ENCODE peak calls at places on chromosomes 11 and 22, in four cellular contexts. One of them, this sample, is unnamed.

GRCh38 chr11:1562469-1563148 is 9.5 kb downstream of the DUSP8 start:
- DNase-seq in endothelial cell of umbilical vein: no peak
- DNase-seq in fibroblast of lung: no peak
- DNase-seq in hepatocyte: no peak
- DNase-seq in this sample: no peak

GRCh38 chr22:39244073-39244495 is 698 bp downstream of the PDGFB start:
- DNase-seq in endothelial cell of umbilical vein: no peak
- DNase-seq in fibroblast of lung: no peak
- DNase-seq in hepatocyte: no peak
- DNase-seq in this sample: no peak

GRCh38 chr11:59551651-59552521 is 40.5 kb downstream of the OR4D9 start:
- DNase-seq in endothelial cell of umbilical vein: peak; percentile 78
- DNase-seq in fibroblast of lung: peak; percentile 94
- DNase-seq in hepatocyte: peak; percentile 84
- DNase-seq in this sample: peak; percentile 66

GRCh38 chr22:17773606-17774205 is 563 bp downstream of the BID start:
- DNase-seq in endothelial cell of umbilical vein: peak; percentile 34
- DNase-seq in fibroblast of lung: no peak
- DNase-seq in hepatocyte: peak; percentile 70
- DNase-seq in this sample: no peak

GRCh38 chr11:1938343-1939005 is 8.7 kb upstream of the MRPL23 start:
- DNase-seq in endothelial cell of umbilical vein: no peak
- DNase-seq in fibroblast of lung: no peak
- DNase-seq in hepatocyte: no peak
- DNase-seq in this sample: no peak

GRCh38 chr11:12461516-12461915 is 84.1 kb downstream of the PARVA start:
- DNase-seq in endothelial cell of umbilical vein: no peak
- DNase-seq in fibroblast of lung: peak; percentile 25
- DNase-seq in hepatocyte: peak; percentile 13
- DNase-seq in this sample: no peak

GRCh38 chr11:117565709-117566108 is 231.3 kb downstream of the DSCAML1 start:
- DNase-seq in endothelial cell of umbilical vein: no peak
- DNase-seq in fibroblast of lung: no peak
- DNase-seq in hepatocyte: no peak
- DNase-seq in this sample: no peak

GRCh38 chr11:70281114-70281729 is 10.7 kb downstream of the PPFIA1 start:
- DNase-seq in endothelial cell of umbilical vein: peak; percentile 67
- DNase-seq in fibroblast of lung: peak; percentile 71
- DNase-seq in hepatocyte: no peak
- DNase-seq in this sample: peak; percentile 63

GRCh38 chr11:116736763-116737162 is 36.0 kb downstream of the BUD13 start:
- DNase-seq in endothelial cell of umbilical vein: no peak
- DNase-seq in fibroblast of lung: no peak
- DNase-seq in hepatocyte: no peak
- DNase-seq in this sample: no peak

GRCh38 chr11:14904745-14905103 is 12.7 kb upstream of the CYP2R1 start:
- DNase-seq in endothelial cell of umbilical vein: peak; percentile 43
- DNase-seq in fibroblast of lung: peak; percentile 75
- DNase-seq in hepatocyte: peak; percentile 68
- DNase-seq in this sample: peak; percentile 26

GRCh38 chr11:113167599-113167998 is 146.8 kb upstream of the TTC12 start:
- DNase-seq in endothelial cell of umbilical vein: no peak
- DNase-seq in fibroblast of lung: no peak
- DNase-seq in hepatocyte: no peak
- DNase-seq in this sample: no peak

GRCh38 chr11:61488651-61489291 is 19.8 kb upstream of the LRRC10B start:
- DNase-seq in endothelial cell of umbilical vein: no peak
- DNase-seq in fibroblast of lung: peak; percentile 45
- DNase-seq in hepatocyte: peak; percentile 77
- DNase-seq in this sample: no peak

GRCh38 chr22:44697423-44698179 is 4.4 kb upstream of the PRR5 start:
- DNase-seq in endothelial cell of umbilical vein: peak; percentile 50
- DNase-seq in fibroblast of lung: peak; percentile 63
- DNase-seq in hepatocyte: peak; percentile 88
- DNase-seq in this sample: peak; percentile 32

GRCh38 chr22:36383110-36383581 is 4.6 kb downstream of the MYH9 start:
- DNase-seq in endothelial cell of umbilical vein: peak; percentile 47
- DNase-seq in fibroblast of lung: peak; percentile 77
- DNase-seq in hepatocyte: no peak
- DNase-seq in this sample: peak; percentile 98

GRCh38 chr22:21951931-21952465 is 650 bp downstream of the PPM1F start:
- DNase-seq in endothelial cell of umbilical vein: peak; percentile 51
- DNase-seq in fibroblast of lung: peak; percentile 36
- DNase-seq in hepatocyte: peak; percentile 68
- DNase-seq in this sample: peak; percentile 42

GRCh38 chr11:75338516-75339218 is 12.8 kb downstream of the ARRB1 start:
- DNase-seq in endothelial cell of umbilical vein: peak; percentile 14
- DNase-seq in fibroblast of lung: no peak
- DNase-seq in hepatocyte: no peak
- DNase-seq in this sample: peak; percentile 47

GRCh38 chr11:121550247-121551132 is 97.7 kb upstream of the SORL1-AS1 start:
- DNase-seq in endothelial cell of umbilical vein: no peak
- DNase-seq in fibroblast of lung: no peak
- DNase-seq in hepatocyte: no peak
- DNase-seq in this sample: no peak

GRCh38 chr22:17612057-17612456 is 16.5 kb downstream of the ATP6V1E1 start:
- DNase-seq in endothelial cell of umbilical vein: no peak
- DNase-seq in fibroblast of lung: no peak
- DNase-seq in hepatocyte: no peak
- DNase-seq in this sample: no peak

GRCh38 chr22:44351685-44352377 is 39.1 kb upstream of the SHISAL1 start:
- DNase-seq in endothelial cell of umbilical vein: peak; percentile 23
- DNase-seq in fibroblast of lung: peak; percentile 88
- DNase-seq in hepatocyte: peak; percentile 82
- DNase-seq in this sample: peak; percentile 93

GRCh38 chr11:9260182-9261146 is 4.7 kb downstream of the DENND5A start:
- DNase-seq in endothelial cell of umbilical vein: no peak
- DNase-seq in fibroblast of lung: no peak
- DNase-seq in hepatocyte: no peak
- DNase-seq in this sample: no peak

GRCh38 chr22:43824724-43825485 is 12.8 kb upstream of the EFCAB6 start:
- DNase-seq in endothelial cell of umbilical vein: no peak
- DNase-seq in fibroblast of lung: no peak
- DNase-seq in hepatocyte: peak; percentile 3
- DNase-seq in this sample: no peak

GRCh38 chr11:126392638-126393023 is 37.1 kb downstream of the ST3GAL4 start:
- DNase-seq in endothelial cell of umbilical vein: no peak
- DNase-seq in fibroblast of lung: no peak
- DNase-seq in hepatocyte: no peak
- DNase-seq in this sample: no peak

GRCh38 chr11:47510231-47510630 is 42.7 kb downstream of the CELF1 start:
- DNase-seq in endothelial cell of umbilical vein: no peak
- DNase-seq in fibroblast of lung: no peak
- DNase-seq in hepatocyte: no peak
- DNase-seq in this sample: no peak

GRCh38 chr11:47506363-47506762 is 46.6 kb downstream of the CELF1 start:
- DNase-seq in endothelial cell of umbilical vein: no peak
- DNase-seq in fibroblast of lung: peak; percentile 62
- DNase-seq in hepatocyte: no peak
- DNase-seq in this sample: no peak

GRCh38 chr11:47507016-47507631 is 45.8 kb downstream of the CELF1 start:
- DNase-seq in endothelial cell of umbilical vein: no peak
- DNase-seq in fibroblast of lung: peak; percentile 32
- DNase-seq in hepatocyte: no peak
- DNase-seq in this sample: no peak

GRCh38 chr11:47507868-47508594 is 44.9 kb downstream of the CELF1 start:
- DNase-seq in endothelial cell of umbilical vein: no peak
- DNase-seq in fibroblast of lung: no peak
- DNase-seq in hepatocyte: no peak
- DNase-seq in this sample: no peak

GRCh38 chr11:47508595-47509555 is 44.1 kb downstream of the CELF1 start:
- DNase-seq in endothelial cell of umbilical vein: no peak
- DNase-seq in fibroblast of lung: no peak
- DNase-seq in hepatocyte: peak; percentile 41
- DNase-seq in this sample: no peak
- H3K4me1 ChIP-seq in endothelial cell of umbilical vein: peaks cover 7% of the 10 kb centered on the region
- H3K4me1 ChIP-seq in fibroblast of lung: peaks cover 28% of the 10 kb centered on the region
- H3K4me1 ChIP-seq in hepatocyte: peaks cover 30% of the 10 kb centered on the region
- H3K4me1 ChIP-seq in this sample: peaks cover 13% of the 10 kb centered on the region

GRCh38 chr22:19759994-19760651 is 455 bp upstream of the TBX1 start:
- DNase-seq in endothelial cell of umbilical vein: no peak
- DNase-seq in fibroblast of lung: no peak
- DNase-seq in hepatocyte: no peak
- DNase-seq in this sample: no peak
- TF ChIP-seq EZH2 in endothelial cell of umbilical vein: no peak
- TF ChIP-seq EZH2 in fibroblast of lung: peak; percentile 67
- TF ChIP-seq EZH2 in hepatocyte: peak; percentile 99
- TF ChIP-seq EZH2 in this sample: peak; percentile 10

DNA sequence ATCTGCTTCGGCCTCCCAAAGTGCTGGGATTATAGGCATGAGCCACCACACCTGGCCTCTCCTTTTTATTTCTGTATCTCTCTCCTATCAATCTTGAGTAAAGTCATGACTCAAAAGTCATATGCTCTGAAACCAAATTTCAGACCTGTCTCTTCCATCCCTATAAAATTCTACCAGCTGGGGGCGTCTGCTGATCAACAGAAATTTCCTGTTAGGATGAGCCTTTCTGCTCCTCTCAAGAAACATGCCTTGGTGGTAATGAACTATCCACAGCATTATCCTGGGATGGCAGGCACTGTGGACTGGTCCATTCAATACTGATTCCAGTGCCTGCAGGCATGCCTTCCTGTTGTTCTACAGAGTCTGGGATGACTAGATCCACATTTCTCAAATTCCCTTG is 472.6 kb downstream of the NELL1 start:
- DNase-seq in endothelial cell of umbilical vein: no peak
- DNase-seq in fibroblast of lung: no peak
- DNase-seq in hepatocyte: peak; percentile 17
- DNase-seq in this sample: no peak
- TF ChIP-seq CTCF in endothelial cell of umbilical vein: no peak
- TF ChIP-seq CTCF in fibroblast of lung: no peak
- TF ChIP-seq CTCF in hepatocyte: peak; percentile 7
- TF ChIP-seq CTCF in this sample: no peak

GRCh38 chr11:36449566-36450390 is 60.3 kb downstream of the TRAF6 start:
- DNase-seq in endothelial cell of umbilical vein: no peak
- DNase-seq in fibroblast of lung: peak; percentile 25
- DNase-seq in hepatocyte: no peak
- DNase-seq in this sample: no peak
- H3K4me1 ChIP-seq in endothelial cell of umbilical vein: no peaks in the 10 kb centered on the region
- H3K4me1 ChIP-seq in fibroblast of lung: peaks cover 2% of the 10 kb centered on the region
- H3K4me1 ChIP-seq in hepatocyte: peaks cover 23% of the 10 kb centered on the region
- H3K4me1 ChIP-seq in this sample: peaks cover 27% of the 10 kb centered on the region

This sample was measured in astrocyte.